ENCODE peak calls at places on chromosomes 1 and 21, in ten cellular contexts. N is kidney, X is astrocyte of the spinal cord, I is heart right ventricle, B is adrenal gland, A is HFF-Myc, F is stomach, J is psoas muscle, E is spleen, D is transverse colon. G is an unnamed sample.

GRCh38 chr1:93681549-93682412 is at the start of gene BCAR3:
- DNase-seq in D (peak), B (peak), E (peak), I (peak), N (peak), F (peak), J (peak), A (no peak), X (peak), G (peak)

GRCh38 chr1:172265905-172266304 is 154.6 kb upstream of the C1orf105 start:
- DNase-seq in B (no peak), N (no peak), I (no peak), D (no peak), A (no peak), F (no peak), J (no peak), X (no peak), E (no peak), G (no peak)

GRCh38 chr1:64228181-64228957 is 24.9 kb downstream of the UBE2U start:
- DNase-seq in D (no peak), X (peak), N (no peak), B (no peak), I (no peak), E (no peak), F (no peak), A (no peak), J (no peak), G (no peak)

GRCh38 chr1:228005511-228006033 is 1.2 kb upstream of the WNT3A start:
- DNase-seq in A (no peak), D (no peak), E (peak), F (peak), J (no peak), X (no peak), B (peak), N (no peak), I (no peak), G (no peak)

GRCh38 chr1:14735861-14736260 is 137.4 kb downstream of the KAZN start:
- DNase-seq in E (no peak), J (no peak), F (no peak), I (no peak), D (no peak), N (no peak), A (no peak), X (no peak), B (no peak), G (no peak)

GRCh38 chr1:248380854-248381253 is 5.3 kb downstream of the OR2T6 start:
- DNase-seq in N (no peak), F (no peak), I (no peak), B (no peak), A (no peak), D (no peak), E (no peak), J (no peak), X (no peak), G (no peak)

GRCh38 chr1:52359676-52360594 is 6.1 kb downstream of the CC2D1B start:
- DNase-seq in B (no peak), A (no peak), E (no peak), J (no peak), D (no peak), N (no peak), I (no peak), F (no peak), X (no peak), G (no peak)

GRCh38 chr1:61247881-61248752 is 165.8 kb downstream of the NFIA start:
- DNase-seq in J (no peak), I (no peak), X (no peak), B (no peak), F (no peak), D (no peak), E (no peak), N (no peak), A (no peak), G (no peak)

GRCh38 chr1:7953850-7954609 is 7.5 kb upstream of the PARK7 start:
- DNase-seq in F (peak), I (peak), N (peak), A (no peak), X (peak), D (peak), B (peak), E (peak), J (peak), G (peak)

GRCh38 chr1:202811296-202812175 is 782 bp downstream of the PCAT6 start:
- DNase-seq in X (no peak), J (peak), D (peak), I (peak), F (no peak), N (no peak), A (no peak), E (peak), B (peak), G (peak)

GRCh38 chr21:37656899-37657298 is 259.4 kb downstream of the KCNJ6 start:
- DNase-seq in J (no peak), B (no peak), F (no peak), A (no peak), I (no peak), E (no peak), N (no peak), D (no peak), X (no peak), G (no peak)

GRCh38 chr1:85374160-85374559 is 90.8 kb downstream of the DDAH1 start:
- DNase-seq in D (no peak), X (peak), E (no peak), F (no peak), I (no peak), B (no peak), A (no peak), N (no peak), J (no peak), G (peak)

GRCh38 chr1:184806296-184806721 is 51.7 kb upstream of the EDEM3 start:
- DNase-seq in N (no peak), E (peak), I (no peak), D (no peak), A (no peak), F (no peak), B (no peak), X (no peak), J (no peak), G (peak)

GRCh38 chr1:67833595-67833926 is 294 bp upstream of the GNG12 start:
- DNase-seq in I (no peak), X (no peak), B (no peak), D (no peak), F (no peak), J (peak), E (no peak), A (no peak), N (no peak), G (no peak)

GRCh38 chr1:30790850-30791778 is 33.5 kb upstream of the LAPTM5 start:
- DNase-seq in E (peak), I (no peak), D (no peak), B (no peak), A (no peak), J (no peak), N (peak), F (no peak), X (no peak), G (no peak)

GRCh38 chr1:158113759-158114127 is 67.0 kb upstream of the CD1D start:
- DNase-seq in E (no peak), N (no peak), I (no peak), A (no peak), J (no peak), B (no peak), F (no peak), X (no peak), D (no peak), G (no peak)
- H3K4me3 ChIP-seq in E (peak), N (peak), I (peak), A (no peak), J (peak), B (no peak), F (peak), X (peak), D (peak), G (peak)

GRCh38 chr1:186244825-186245224 is 130.2 kb downstream of the TPR start:
- DNase-seq in F (no peak), J (no peak), E (no peak), B (no peak), A (no peak), X (no peak), D (no peak), N (no peak), I (no peak), G (no peak)
- TF ChIP-seq CTCF in F (no peak), J (peak), E (no peak), B (no peak), A (peak), X (peak), D (no peak), N (no peak), I (no peak), G (peak)

DNA sequence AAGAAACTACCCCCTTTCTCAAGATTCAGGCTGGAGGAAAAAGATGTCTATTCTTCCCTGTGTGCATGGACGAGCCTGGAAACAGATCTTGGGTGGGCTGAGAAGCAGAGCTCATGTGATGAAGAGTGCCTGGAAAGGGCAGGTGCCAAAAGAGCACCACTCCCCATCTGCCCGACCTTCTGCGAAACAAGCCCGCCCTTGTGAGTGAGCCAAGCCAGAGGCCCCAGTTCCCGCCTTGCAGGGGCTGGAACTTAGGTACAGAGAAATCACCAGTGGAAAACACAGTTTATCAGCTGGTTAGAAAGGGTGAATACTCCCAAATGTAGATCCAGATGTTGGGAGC is 26.7 kb upstream of the A3GALT2 start:
- DNase-seq in B (no peak), N (no peak), E (no peak), D (peak), A (no peak), J (peak), I (peak), F (no peak), X (no peak), G (peak)
- H3K4me3 ChIP-seq in B (no peak), N (peak), E (peak), D (peak), A (peak), J (peak), I (peak), F (peak), X (peak), G (peak)

GRCh38 chr1:214638474-214638807 is 35.4 kb downstream of the CENPF start:
- DNase-seq in F (no peak), D (no peak), N (no peak), B (no peak), E (no peak), J (no peak), X (no peak), I (no peak), A (no peak), G (no peak)

GRCh38 chr1:214636436-214636835 is 33.4 kb downstream of the CENPF start:
- DNase-seq in A (no peak), X (no peak), E (no peak), B (no peak), F (no peak), N (no peak), I (no peak), D (no peak), J (no peak), G (no peak)

GRCh38 chr1:214638997-214639396 is 36.0 kb downstream of the CENPF start:
- DNase-seq in F (no peak), J (no peak), B (no peak), N (no peak), X (peak), E (no peak), I (no peak), D (no peak), A (no peak), G (no peak)

GRCh38 chr1:214637125-214637524 is 34.1 kb downstream of the CENPF start:
- DNase-seq in D (no peak), N (no peak), F (no peak), J (no peak), A (no peak), X (no peak), I (no peak), B (no peak), E (no peak), G (no peak)

GRCh38 chr1:214637722-214638473 is 34.9 kb downstream of the CENPF start:
- DNase-seq in N (no peak), A (no peak), D (peak), I (no peak), X (peak), J (no peak), B (no peak), F (no peak), E (no peak), G (peak)
- TF ChIP-seq CTCF in N (peak), A (peak), D (peak), I (peak), X (peak), J (peak), B (peak), F (no peak), E (peak), G (peak)

G was measured in bronchial epithelial cell.